ENCODE peak calls at places on chromosome 7, in eight cellular contexts. H is body of pancreas, Z is esophagus squamous epithelium, Y is Peyer's patch, F is tibial nerve, W is A549, Q is adrenal gland, A is ovary. T is an unnamed sample.

GRCh38 chr7:142088022-142088714 is 23.4 kb upstream of the MGAM2 start:
- DNase-seq in H (peak; percentile 87), Z (no peak), Y (no peak), F (no peak), W (no peak), Q (no peak), A (no peak), T (no peak)

GRCh38 chr7:74026406-74027123 is 1.4 kb upstream of the ELN start:
- DNase-seq in H (peak; percentile 80), Z (no peak), Y (peak; percentile 84), F (peak; percentile 87), W (peak; percentile 75), Q (peak; percentile 87), A (peak; percentile 90), T (peak; percentile 97)

GRCh38 chr7:116966606-116967005 is 13.3 kb downstream of the ST7 start:
- DNase-seq in H (no peak), Z (no peak), Y (no peak), F (no peak), W (no peak), Q (no peak), A (no peak), T (no peak)

GRCh38 chr7:70700055-70700934 is 431.6 kb upstream of the GALNT17 start:
- DNase-seq in H (no peak), Z (no peak), Y (no peak), F (no peak), W (no peak), Q (no peak), A (no peak), T (no peak)

GRCh38 chr7:4604456-4604940 is 77.6 kb upstream of the FOXK1 start:
- DNase-seq in H (no peak), Z (no peak), Y (no peak), F (no peak), W (no peak), Q (no peak), A (no peak), T (no peak)

GRCh38 chr7:76318488-76319353 is 16.2 kb downstream of the HSPB1 start:
- DNase-seq in H (peak; percentile 93), Z (peak; percentile 27), Y (peak; percentile 81), F (peak; percentile 69), W (peak; percentile 95), Q (peak; percentile 97), A (peak; percentile 86), T (peak; percentile 88)

GRCh38 chr7:35729061-35729783 is 34.3 kb upstream of the HERPUD2 start:
- DNase-seq in H (no peak), Z (no peak), Y (no peak), F (no peak), W (no peak), Q (no peak), A (no peak), T (no peak)

GRCh38 chr7:98251251-98251843 is 685 bp downstream of the TECPR1 start:
- DNase-seq in H (no peak), Z (no peak), Y (peak; percentile 85), F (no peak), W (no peak), Q (peak; percentile 71), A (no peak), T (no peak)

GRCh38 chr7:106114735-106115383 is 2.7 kb upstream of the SYPL1 start:
- DNase-seq in H (no peak), Z (no peak), Y (no peak), F (no peak), W (no peak), Q (no peak), A (no peak), T (no peak)

GRCh38 chr7:151436446-151437162 is 3.3 kb downstream of the CRYGN start:
- DNase-seq in H (no peak), Z (no peak), Y (no peak), F (no peak), W (no peak), Q (no peak), A (peak; percentile 80), T (no peak)

GRCh38 chr7:96321670-96322372 is at the start of gene SLC25A13:
- DNase-seq in H (peak; percentile 94), Z (peak; percentile 50), Y (peak; percentile 96), F (peak; percentile 81), W (peak; percentile 97), Q (peak; percentile 96), A (peak; percentile 88), T (peak; percentile 98)
- TF ChIP-seq POLR2A in H (peak; percentile 76), Z (no peak), Y (peak; percentile 77), F (peak; percentile 77), W (peak; percentile 57), Q (peak; percentile 85), A (peak; percentile 78), T (no peak)

GRCh38 chr7:138247568-138248328 is 171.5 kb downstream of the AKR1D1 start:
- DNase-seq in H (no peak), Z (no peak), Y (no peak), F (no peak), W (no peak), Q (no peak), A (no peak), T (no peak)

GRCh38 chr7:138245682-138246081 is 169.4 kb downstream of the AKR1D1 start:
- DNase-seq in H (no peak), Z (no peak), Y (no peak), F (no peak), W (no peak), Q (no peak), A (no peak), T (no peak)

GRCh38 chr7:138245216-138245615 is 169.0 kb downstream of the AKR1D1 start:
- DNase-seq in H (no peak), Z (no peak), Y (no peak), F (no peak), W (no peak), Q (no peak), A (no peak), T (no peak)

GRCh38 chr7:138247081-138247480 is 170.8 kb downstream of the AKR1D1 start:
- DNase-seq in H (no peak), Z (no peak), Y (no peak), F (no peak), W (no peak), Q (no peak), A (no peak), T (no peak)

GRCh38 chr7:138246391-138246790 is 170.1 kb downstream of the AKR1D1 start:
- DNase-seq in H (no peak), Z (no peak), Y (no peak), F (no peak), W (no peak), Q (no peak), A (no peak), T (no peak)
- H3K4me3 ChIP-seq in H (no peak overlapping the region), Z (no peak overlapping the region), Y (no peak overlapping the region), F (no peak overlapping the region), W (no peak overlapping the region), Q (no peak overlapping the region), A (no peak overlapping the region), T (no peak overlapping the region)

GRCh38 chr7:85454904-85455303 is 268.0 kb upstream of the SEMA3D start:
- DNase-seq in H (no peak), Z (no peak), Y (no peak), F (no peak), W (no peak), Q (no peak), A (no peak), T (no peak)

GRCh38 chr7:85457911-85458310 is 271.1 kb upstream of the SEMA3D start:
- DNase-seq in H (no peak), Z (no peak), Y (no peak), F (no peak), W (no peak), Q (no peak), A (no peak), T (no peak)

GRCh38 chr7:85456254-85456653 is 269.4 kb upstream of the SEMA3D start:
- DNase-seq in H (no peak), Z (no peak), Y (no peak), F (no peak), W (no peak), Q (no peak), A (no peak), T (no peak)

GRCh38 chr7:85449478-85449877 is 262.6 kb upstream of the SEMA3D start:
- DNase-seq in H (no peak), Z (no peak), Y (no peak), F (no peak), W (no peak), Q (no peak), A (no peak), T (no peak)

DNA sequence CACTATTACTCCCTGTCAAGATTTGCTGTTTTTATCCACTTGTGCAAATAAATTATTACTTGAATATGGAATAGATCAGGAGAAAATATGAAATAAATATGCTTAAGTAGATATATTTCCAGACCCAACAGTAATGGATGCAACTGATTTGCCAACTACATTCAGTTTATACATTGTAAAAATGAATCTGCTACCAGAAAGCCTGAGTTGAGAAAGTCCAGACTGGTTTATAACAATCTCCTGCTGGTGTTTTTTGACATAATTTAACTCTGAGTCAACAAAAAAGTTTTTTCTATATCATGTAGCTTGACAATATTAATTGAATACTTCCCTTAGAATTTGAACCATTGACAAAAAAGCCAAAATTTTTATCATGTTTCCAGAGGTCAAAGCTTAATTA is 265.8 kb upstream of the SEMA3D start:
- DNase-seq in H (no peak), Z (no peak), Y (no peak), F (no peak), W (no peak), Q (no peak), A (no peak), T (no peak)
- TF ChIP-seq POLR2A in H (no peak), Z (no peak), Y (no peak), F (no peak), W (no peak), Q (no peak), A (no peak), T (no peak)

GRCh38 chr7:158570449-158571170 is 17.0 kb downstream of the PTPRN2 start:
- DNase-seq in H (no peak), Z (no peak), Y (no peak), F (no peak), W (no peak), Q (no peak), A (no peak), T (no peak)

GRCh38 chr7:158573310-158573709 is 14.3 kb downstream of the PTPRN2 start:
- DNase-seq in H (no peak), Z (no peak), Y (no peak), F (no peak), W (no peak), Q (no peak), A (no peak), T (no peak)

GRCh38 chr7:158569858-158570239 is 17.8 kb downstream of the PTPRN2 start:
- DNase-seq in H (no peak), Z (no peak), Y (no peak), F (no peak), W (no peak), Q (no peak), A (no peak), T (no peak)

GRCh38 chr7:158574308-158575036 is 13.2 kb downstream of the PTPRN2 start:
- DNase-seq in H (no peak), Z (no peak), Y (no peak), F (no peak), W (no peak), Q (no peak), A (no peak), T (no peak)

GRCh38 chr7:158572000-158572828 is 15.4 kb downstream of the PTPRN2 start:
- DNase-seq in H (peak; percentile 50), Z (no peak), Y (no peak), F (no peak), W (peak; percentile 62), Q (peak; percentile 78), A (no peak), T (no peak)
- H3K4me3 ChIP-seq in H (no peak overlapping the region), Z (no peak overlapping the region), Y (no peak overlapping the region), F (no peak overlapping the region), W (no peak overlapping the region), Q (no peak overlapping the region), A (no peak overlapping the region), T (no peak overlapping the region)

GRCh38 chr7:130356121-130356759 is 11.6 kb downstream of the CPA5 start:
- DNase-seq in H (peak; percentile 61), Z (no peak), Y (no peak), F (no peak), W (peak; percentile 51), Q (peak; percentile 77), A (peak; percentile 51), T (peak; percentile 90)
- TF ChIP-seq POLR2A in H (no peak), Z (no peak), Y (no peak), F (no peak), W (no peak), Q (no peak), A (no peak), T (no peak)

T was measured in lower leg skin.